ENCODE peak calls at places on chromosomes 13 and 19, in four cellular contexts. K, O, B and T are unnamed samples.

GRCh38 chr19:39297931-39298634 is 1.9 kb downstream of the IFNL1 start:
- DNase-seq in K (no peak), B (no peak), O (peak; percentile 61), T (no peak)

GRCh38 chr19:32131037-32131436 is 214.4 kb upstream of the ZNF507 start:
- DNase-seq in O (no peak), K (no peak), B (no peak), T (no peak)

GRCh38 chr13:27403727-27404385 is 20.6 kb upstream of the GTF3A start:
- DNase-seq in O (no peak), B (no peak), K (peak; percentile 10), T (no peak)

GRCh38 chr19:29517412-29517811 is 8.4 kb upstream of the VSTM2B start:
- DNase-seq in B (no peak), O (no peak), K (no peak), T (no peak)

GRCh38 chr19:512548-513365 is 5.5 kb downstream of the TPGS1 start:
- DNase-seq in K (no peak), O (peak; percentile 53), B (no peak), T (no peak)

GRCh38 chr13:44329909-44330545 is 43.6 kb upstream of the SERP2 start:
- DNase-seq in K (no peak), B (no peak), O (no peak), T (no peak)

GRCh38 chr13:43145556-43145955 is 122.2 kb downstream of the DNAJC15 start:
- DNase-seq in O (no peak), K (no peak), B (no peak), T (no peak)

GRCh38 chr13:40149611-40150283 is 494.3 kb downstream of the COG6 start:
- DNase-seq in O (peak; percentile 56), B (no peak), K (peak; percentile 14), T (no peak)

GRCh38 chr13:69720278-69720983 is 387.2 kb upstream of the ATXN8OS start:
- DNase-seq in K (peak; percentile 62), B (no peak), O (no peak), T (no peak)

GRCh38 chr13:98752111-98752941 is at the start of gene SLC15A1:
- DNase-seq in O (no peak), K (no peak), B (no peak), T (peak; percentile 20)

GRCh38 chr13:96796234-96796633 is 198.0 kb downstream of the OXGR1 start:
- DNase-seq in K (no peak), B (no peak), O (no peak), T (no peak)

GRCh38 chr19:12187625-12188024 is 24.7 kb downstream of the ZNF136 start:
- DNase-seq in O (no peak), B (no peak), K (no peak), T (no peak)

GRCh38 chr13:99062593-99062992 is 84.7 kb upstream of the DOCK9 start:
- DNase-seq in B (no peak), K (no peak), O (peak; percentile 62), T (no peak)

GRCh38 chr19:45476349-45476717 is 8.5 kb downstream of the FOSB start:
- DNase-seq in K (no peak), B (no peak), O (no peak), T (no peak)

GRCh38 chr19:6219147-6219525 is 60.6 kb downstream of the MLLT1 start:
- DNase-seq in B (no peak), K (no peak), O (no peak), T (no peak)

GRCh38 chr19:10868872-10869547 is 2.3 kb upstream of the CARM1 start:
- DNase-seq in B (no peak), K (no peak), O (no peak), T (no peak)

GRCh38 chr19:43779147-43779819 is 1.5 kb downstream of the KCNN4 start:
- DNase-seq in K (no peak), B (no peak), O (no peak), T (peak; percentile 78)

GRCh38 chr19:44260343-44260681 is 626 bp downstream of the ZNF233 start:
- DNase-seq in O (no peak), K (no peak), B (no peak), T (peak; percentile 17)

GRCh38 chr13:37326319-37326718 is 220.9 kb upstream of the CSNK1A1L start:
- DNase-seq in K (no peak), B (no peak), O (no peak), T (no peak)

GRCh38 chr13:24050796-24051715 is 109.5 kb upstream of the SPATA13 start:
- DNase-seq in K (no peak), B (no peak), O (no peak), T (no peak)

GRCh38 chr13:73060251-73061160 is 1.7 kb downstream of the KLF5 start:
- DNase-seq in B (no peak), K (peak; percentile 64), O (peak; percentile 48), T (no peak)

GRCh38 chr13:56561327-56561726 is 579.4 kb upstream of the PRR20A start:
- DNase-seq in O (no peak), K (no peak), B (no peak), T (no peak)

GRCh38 chr13:44972956-44973581 is 16.2 kb downstream of the NUFIP1 start:
- DNase-seq in B (no peak), O (no peak), K (peak; percentile 42), T (no peak)

GRCh38 chr13:94455414-94455813 is 24.1 kb downstream of the DCT start:
- DNase-seq in O (no peak), K (no peak), B (no peak), T (no peak)

GRCh38 chr13:22063416-22064124 is 392.7 kb downstream of the FGF9 start:
- DNase-seq in O (no peak), K (no peak), B (no peak), T (no peak)

GRCh38 chr19:17004386-17004785 is 22.2 kb downstream of the CPAMD8 start:
- DNase-seq in K (no peak), B (no peak), O (no peak), T (no peak)

GRCh38 chr13:41139296-41139966 is 6.8 kb upstream of the KBTBD6 start:
- DNase-seq in B (no peak), K (peak; percentile 19), O (no peak), T (no peak)

GRCh38 chr13:78323040-78323439 is 280.3 kb downstream of the POU4F1 start:
- DNase-seq in K (no peak), B (no peak), O (no peak), T (no peak)

GRCh38 chr19:6723108-6723618 is 2.7 kb upstream of the C3 start:
- DNase-seq in B (no peak), O (peak; percentile 52), K (no peak), T (peak; percentile 58)

GRCh38 chr13:110197471-110197870 is 109.5 kb downstream of the COL4A1 start:
- DNase-seq in B (no peak), O (no peak), K (no peak), T (no peak)

GRCh38 chr13:109436841-109437240 is 349.5 kb downstream of the IRS2 start:
- DNase-seq in O (no peak), B (no peak), K (no peak), T (no peak)

GRCh38 chr19:5652261-5652660 is 28.1 kb downstream of the MICOS13 start:
- DNase-seq in B (no peak), O (no peak), K (no peak), T (no peak)

GRCh38 chr19:19171821-19172532 is 1.9 kb upstream of the MEF2B start:
- DNase-seq in O (no peak), B (no peak), K (no peak), T (no peak)